ENCODE peak calls at places on chromosome 16, in four cellular contexts. X is Peyer's patch, I is brain microvascular endothelial cell, M is uterus. J is an unnamed sample.
A peak's percentile ranks its signal among the peaks of the same experiment; 100 is the strongest.

GRCh38 chr16:2036200-2036966 is 9.7 kb downstream of the NHERF2 start:
- DNase-seq in X (no peak), I (no peak), M (no peak), J (no peak)

GRCh38 chr16:86949116-86949515 is 368.1 kb downstream of the C16orf95 start:
- DNase-seq in X (no peak), I (no peak), M (no peak), J (no peak)

GRCh38 chr16:11004957-11005610 is 60.7 kb downstream of the CLEC16A start:
- DNase-seq in X (no peak), I (no peak), M (no peak), J (peak; percentile 74)

GRCh38 chr16:54402270-54402669 is 115.7 kb upstream of the IRX3 start:
- DNase-seq in X (no peak), I (no peak), M (no peak), J (no peak)

GRCh38 chr16:8740775-8741355 is 56.6 kb downstream of the TMEM186 start:
- DNase-seq in X (no peak), I (no peak), M (no peak), J (no peak)

GRCh38 chr16:11526921-11527320 is 59.8 kb downstream of the LITAF start:
- DNase-seq in X (no peak), I (no peak), M (no peak), J (no peak)

GRCh38 chr16:53664724-53665345 is 38.8 kb downstream of the RPGRIP1L start:
- DNase-seq in X (no peak), I (peak; percentile 87), M (no peak), J (peak; percentile 5)

GRCh38 chr16:3012246-3012645 is 477 bp upstream of the CLDN9 start:
- DNase-seq in X (no peak), I (no peak), M (no peak), J (no peak)

GRCh38 chr16:86990451-86990850 is 326.7 kb downstream of the C16orf95 start:
- DNase-seq in X (no peak), I (no peak), M (no peak), J (no peak)

GRCh38 chr16:12458591-12459400 is 344.9 kb downstream of the CPPED1 start:
- DNase-seq in X (no peak), I (no peak), M (no peak), J (no peak)

GRCh38 chr16:89363621-89364393 is 126.6 kb downstream of the ANKRD11 start:
- DNase-seq in X (no peak), I (peak; percentile 82), M (no peak), J (peak; percentile 82)

GRCh38 chr16:23354246-23354645 is 52.1 kb downstream of the SCNN1B start:
- DNase-seq in X (no peak), I (no peak), M (no peak), J (no peak)

GRCh38 chr16:9296273-9296593 is 204.8 kb downstream of the HAPSTR1 start:
- DNase-seq in X (no peak), I (no peak), M (no peak), J (no peak)

GRCh38 chr16:15539197-15539596 is 103.8 kb downstream of the MARF1 start:
- DNase-seq in X (no peak), I (no peak), M (no peak), J (no peak)

DNA sequence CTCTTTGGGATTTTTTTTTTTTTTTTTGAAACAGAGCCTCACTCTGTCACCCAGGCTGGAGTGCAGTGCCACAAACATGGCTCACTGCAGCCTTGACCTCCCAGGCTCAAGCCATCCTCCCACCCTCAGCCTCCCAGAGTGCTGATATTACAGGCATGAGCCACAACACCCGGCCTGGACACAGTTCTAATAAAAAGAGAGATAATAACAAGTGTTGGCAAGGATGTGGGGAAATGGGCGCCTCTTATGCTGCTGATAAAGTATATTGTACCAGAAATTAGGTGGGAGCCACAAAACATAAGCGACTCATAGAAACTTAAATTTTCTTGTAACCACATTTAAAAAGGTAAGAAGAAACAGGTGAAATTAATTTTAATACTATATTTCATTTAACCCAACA is 50.4 kb upstream of the FA2H start:
- DNase-seq in X (no peak), I (no peak), M (no peak), J (no peak)
- TF ChIP-seq CTCF in X (no peak), I (no peak), M (no peak), J (no peak)

DNA sequence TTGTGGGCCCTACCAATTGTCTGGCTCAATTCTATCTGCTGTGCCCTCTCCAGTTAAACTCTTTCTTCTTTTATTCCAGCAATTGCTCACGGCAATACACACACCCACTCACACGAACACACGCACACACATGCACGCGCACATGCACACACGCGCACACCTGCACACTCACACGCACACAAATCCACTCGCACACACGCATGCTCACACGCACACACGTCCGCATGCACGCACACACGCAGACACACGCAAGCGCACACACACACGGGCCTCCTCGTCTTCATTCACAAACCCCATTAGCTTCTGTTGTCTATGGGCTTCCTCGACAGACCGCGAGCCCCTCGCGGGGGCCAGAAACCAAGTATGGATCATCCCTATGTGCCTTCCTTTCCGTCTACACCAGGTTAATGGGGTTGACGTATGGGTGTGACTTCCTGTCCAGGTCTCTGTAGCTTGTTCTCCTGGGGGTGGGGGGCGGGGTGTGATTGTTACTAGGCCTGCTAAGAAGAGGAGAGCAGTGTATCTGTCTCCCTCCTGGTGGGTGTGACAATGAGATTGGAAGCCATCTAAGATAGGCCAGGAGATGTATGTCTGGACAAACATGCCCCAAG is 717 bp upstream of the CTF1 start:
- DNase-seq in X (no peak), I (no peak), M (no peak), J (no peak)
- H3K4me3 ChIP-seq in X (peak overlapping the region; percentile 59), I (peak overlapping the region; percentile 61), M (peak overlapping the region; percentile 73), J (peak overlapping the region; percentile 44)

GRCh38 chr16:84286568-84287220 is 8.0 kb upstream of the WFDC1 start:
- DNase-seq in X (no peak), I (peak; percentile 16), M (peak; percentile 67), J (no peak)
- H3K27me3 ChIP-seq in X (no peaks in the 10 kb centered on the region), I (peaks cover 3% of the 10 kb centered on the region), M (no peaks in the 10 kb centered on the region), J (peaks cover 3% of the 10 kb centered on the region)

DNA sequence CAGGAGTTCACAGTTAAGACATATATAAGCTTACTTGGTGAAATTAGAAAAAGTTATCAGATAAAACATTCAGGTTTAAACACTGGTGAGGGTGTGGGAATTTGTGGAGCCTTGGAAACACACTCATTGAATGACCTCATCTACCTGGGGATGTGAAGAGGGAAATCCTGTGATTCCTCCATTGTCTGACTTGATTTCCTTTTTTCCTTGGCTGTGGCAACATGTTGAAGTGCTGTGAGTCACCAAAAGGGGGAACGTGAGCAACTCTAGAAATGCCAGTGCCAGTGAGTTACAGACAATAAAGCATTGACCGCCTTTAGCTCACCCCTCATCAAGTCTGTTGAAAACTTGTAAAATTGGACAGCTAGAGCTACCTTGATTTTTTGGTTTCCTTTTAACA is 1.8 kb downstream of the HMOX2 start:
- DNase-seq in X (no peak), I (no peak), M (no peak), J (peak; percentile 99)
- TF ChIP-seq CTCF in X (no peak), I (peak; percentile 39), M (no peak), J (no peak)

DNA sequence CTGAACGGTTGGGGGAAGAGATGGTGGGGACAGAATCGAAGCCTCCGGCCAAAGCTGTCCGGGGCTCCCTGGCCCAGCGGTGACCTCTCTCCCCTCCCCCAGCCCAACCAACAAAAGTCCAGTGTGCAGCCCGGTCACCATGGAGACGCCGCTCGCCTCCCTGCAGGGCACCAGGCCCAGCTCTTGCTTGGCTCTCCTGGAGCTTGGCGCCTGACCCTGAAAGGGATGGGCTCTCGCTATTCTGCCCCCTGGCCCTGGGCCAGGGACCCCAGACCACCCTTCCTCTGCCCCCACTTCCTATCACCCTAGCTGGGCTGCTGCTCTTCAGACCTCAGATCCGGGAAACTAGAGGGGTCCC is 1.3 kb downstream of the METRN start:
- DNase-seq in X (no peak), I (peak; percentile 46), M (no peak), J (no peak)
- H3K4me3 ChIP-seq in X (peak overlapping the region; percentile 80), I (peak overlapping the region; percentile 55), M (no peak overlapping the region), J (peak overlapping the region; percentile 63)

GRCh38 chr16:68162413-68162812 is 73.5 kb downstream of the ESRP2 start:
- DNase-seq in X (no peak), I (no peak), M (no peak), J (no peak)

GRCh38 chr16:68166264-68166663 is 69.7 kb downstream of the ESRP2 start:
- DNase-seq in X (no peak), I (no peak), M (no peak), J (no peak)
- H3K27me3 ChIP-seq in X (no peaks in the 10 kb centered on the region), I (no peaks in the 10 kb centered on the region), M (no peaks in the 10 kb centered on the region), J (no peaks in the 10 kb centered on the region)

DNA sequence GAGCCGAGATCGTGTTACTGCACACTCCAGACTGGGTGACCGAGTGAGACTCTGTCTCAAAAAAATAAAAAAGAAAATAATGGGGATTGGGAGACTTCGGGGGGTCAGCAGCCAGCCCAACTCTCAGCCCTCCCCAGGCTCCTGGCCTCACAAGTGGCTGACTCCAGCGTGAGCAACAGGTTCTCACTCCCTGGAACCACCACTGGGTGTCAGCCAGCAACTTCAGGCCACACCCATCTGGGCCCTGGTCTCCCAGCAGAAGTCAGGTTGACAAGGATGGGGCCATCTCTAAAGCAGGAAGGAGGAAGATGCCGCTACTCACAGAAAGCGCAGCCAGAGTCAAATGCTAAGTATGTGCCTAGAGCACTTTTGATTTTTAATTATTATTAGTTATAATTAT is 139.4 kb downstream of the C16orf78 start:
- DNase-seq in X (no peak), I (no peak), M (no peak), J (no peak)
- TF ChIP-seq CTCF in X (no peak), I (peak; percentile 20), M (no peak), J (no peak)

DNA sequence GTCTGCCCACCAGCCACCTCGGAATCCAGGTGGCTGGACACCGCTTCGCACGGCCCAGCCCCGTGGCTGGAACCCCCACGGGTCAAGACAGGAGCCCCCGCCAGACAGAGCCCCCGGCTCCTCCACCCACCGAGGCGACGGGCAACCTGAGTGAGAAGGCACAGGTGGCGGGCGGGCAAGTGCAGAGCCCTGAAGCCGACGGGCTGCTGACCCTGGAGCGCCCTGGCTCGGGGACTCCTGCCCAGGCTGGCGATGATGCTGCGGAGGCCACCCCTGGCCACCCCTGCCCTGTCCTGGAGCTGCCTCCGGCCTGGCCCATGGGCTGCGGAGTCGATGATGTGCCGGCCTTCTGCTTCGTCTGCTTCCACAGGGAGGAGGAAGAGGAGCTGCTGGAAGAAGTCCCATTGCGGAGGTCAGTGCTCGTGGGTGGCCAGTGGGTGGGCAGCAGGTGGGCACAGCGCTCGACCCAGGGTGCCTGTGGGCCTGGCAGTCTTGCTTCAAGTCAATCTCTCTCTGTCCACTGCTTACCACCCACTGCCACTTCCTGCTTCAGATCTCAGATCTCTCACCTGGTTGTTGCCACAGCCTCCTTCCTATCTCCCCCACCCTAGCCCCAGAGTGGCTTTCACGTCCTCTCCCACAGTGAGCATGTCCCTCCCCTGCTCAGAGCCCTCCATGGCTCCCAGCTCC is 33.1 kb upstream of the SBK1 start:
- DNase-seq in X (no peak), I (no peak), M (no peak), J (no peak)
- H3K4me3 ChIP-seq in X (no peak overlapping the region), I (no peak overlapping the region), M (no peak overlapping the region), J (no peak overlapping the region)

DNA sequence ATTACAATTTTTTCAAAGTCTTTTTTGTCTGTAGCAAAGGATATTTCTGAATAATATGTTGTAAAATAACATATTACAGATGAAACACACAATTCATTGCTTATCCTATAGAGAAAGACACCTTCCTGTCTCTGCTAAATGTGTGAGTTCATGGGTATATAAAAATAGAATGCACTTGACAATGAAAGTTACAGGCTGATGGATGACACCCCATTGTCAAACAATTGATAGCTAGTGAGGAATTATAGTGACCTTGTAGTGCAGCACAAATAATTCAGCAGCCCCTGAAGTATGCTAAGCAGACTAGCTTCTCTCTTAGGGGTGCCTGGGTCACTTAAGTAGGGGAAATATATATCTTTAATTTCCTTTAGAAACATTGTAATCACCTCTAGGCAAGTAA is 826.2 kb downstream of the CDH8 start:
- DNase-seq in X (no peak), I (no peak), M (no peak), J (no peak)
- H3K27me3 ChIP-seq in X (no peaks in the 10 kb centered on the region), I (no peaks in the 10 kb centered on the region), M (no peaks in the 10 kb centered on the region), J (no peaks in the 10 kb centered on the region)

GRCh38 chr16:66447491-66447890 is 20.4 kb downstream of the BEAN1 start:
- DNase-seq in X (no peak), I (no peak), M (no peak), J (no peak)
- TF ChIP-seq CTCF in X (no peak), I (no peak), M (no peak), J (no peak)